ENCODE peak calls at places on chromosomes 7 and 10, in seven cellular contexts. L is neural progenitor cell, W is adrenal gland, I is GM12864, T is skeletal muscle cell, H is cardiac fibroblast, D is A673. E is an unnamed sample.

GRCh38 chr7:52715701-52716100 is 319.7 kb upstream of the POM121L12 start:
- DNase-seq in T (no peak), H (no peak), L (no peak), W (no peak), D (no peak), I (no peak), E (no peak)

GRCh38 chr7:43591551-43592180 is 8.8 kb downstream of the STK17A start:
- DNase-seq in W (no peak), H (no peak), L (no peak), I (no peak), T (no peak), D (no peak), E (no peak)

GRCh38 chr7:16710641-16711040 is 42.9 kb upstream of the TSPAN13 start:
- DNase-seq in I (no peak), D (peak; percentile 85), L (no peak), T (no peak), H (no peak), W (no peak), E (no peak)

GRCh38 chr7:150972094-150972493 is 6.0 kb downstream of the KCNH2 start:
- DNase-seq in W (peak; percentile 81), H (no peak), T (no peak), I (no peak), D (no peak), L (peak; percentile 47), E (no peak)

GRCh38 chr10:45379891-45380540 is 6.0 kb downstream of the ALOX5 start:
- DNase-seq in H (no peak), T (no peak), D (no peak), L (no peak), I (no peak), W (peak; percentile 77), E (peak; percentile 83)

GRCh38 chr7:149310113-149310836 is 48.3 kb downstream of the ZNF783 start:
- DNase-seq in W (no peak), I (peak; percentile 19), D (peak; percentile 72), T (peak; percentile 43), H (peak; percentile 85), L (no peak), E (no peak)

GRCh38 chr10:130338588-130339070 is 202.4 kb downstream of the GLRX3 start:
- DNase-seq in L (no peak), I (no peak), D (no peak), T (no peak), H (no peak), W (peak; percentile 23), E (no peak)

GRCh38 chr7:200704-201103 is 8.3 kb downstream of the FAM20C start:
- DNase-seq in H (no peak), T (no peak), I (no peak), L (no peak), W (no peak), D (no peak), E (no peak)

GRCh38 chr10:24908793-24909423 is 43.5 kb downstream of the PRTFDC1 start:
- DNase-seq in T (no peak), L (no peak), I (no peak), W (peak; percentile 78), H (peak; percentile 74), D (no peak), E (no peak)

GRCh38 chr10:110993024-110993693 is 73.8 kb downstream of the SHOC2 start:
- DNase-seq in T (peak; percentile 69), W (no peak), D (no peak), H (peak; percentile 56), L (no peak), I (no peak), E (no peak)

GRCh38 chr7:80014507-80014906 is 120.1 kb upstream of the GNAI1 start:
- DNase-seq in H (peak; percentile 59), L (peak; percentile 6), W (no peak), T (peak; percentile 33), D (peak; percentile 91), I (no peak), E (no peak)

GRCh38 chr7:128903621-128904361 is 6.7 kb downstream of the KCP start:
- DNase-seq in T (no peak), L (no peak), H (no peak), W (no peak), D (no peak), I (no peak), E (no peak)

GRCh38 chr7:100465702-100466311 is 1.7 kb upstream of the SPACDR start:
- DNase-seq in T (no peak), H (peak; percentile 89), I (no peak), L (peak; percentile 81), D (peak; percentile 82), W (peak; percentile 87), E (peak; percentile 80)

DNA sequence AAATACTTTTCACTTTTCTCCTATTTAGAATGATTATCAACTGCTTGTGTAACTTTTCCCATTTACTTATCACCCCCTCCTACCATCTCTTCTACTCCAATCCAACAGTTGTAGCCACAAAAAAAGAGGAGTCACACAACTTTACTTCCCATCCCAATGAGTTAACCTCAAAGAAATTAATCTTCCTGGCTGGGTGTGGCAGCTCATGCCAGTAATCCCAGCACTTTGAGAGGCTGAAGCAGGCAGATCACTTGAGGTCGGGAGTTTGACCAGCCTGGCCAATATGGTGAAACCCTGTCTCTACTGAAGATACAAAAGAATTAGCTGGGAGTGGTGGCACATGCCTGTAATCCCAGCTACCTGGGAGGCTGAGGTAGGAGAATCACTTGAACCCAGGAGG is 19.9 kb downstream of the SYPL1 start:
- DNase-seq in H (no peak), I (no peak), T (no peak), L (no peak), D (no peak), W (no peak), E (no peak)
- H3K4me3 ChIP-seq in H (no peak overlapping the region), I (no peak overlapping the region), T (no peak overlapping the region), L (no peak overlapping the region), D (no peak overlapping the region), W (no peak overlapping the region), E (no peak overlapping the region)

DNA sequence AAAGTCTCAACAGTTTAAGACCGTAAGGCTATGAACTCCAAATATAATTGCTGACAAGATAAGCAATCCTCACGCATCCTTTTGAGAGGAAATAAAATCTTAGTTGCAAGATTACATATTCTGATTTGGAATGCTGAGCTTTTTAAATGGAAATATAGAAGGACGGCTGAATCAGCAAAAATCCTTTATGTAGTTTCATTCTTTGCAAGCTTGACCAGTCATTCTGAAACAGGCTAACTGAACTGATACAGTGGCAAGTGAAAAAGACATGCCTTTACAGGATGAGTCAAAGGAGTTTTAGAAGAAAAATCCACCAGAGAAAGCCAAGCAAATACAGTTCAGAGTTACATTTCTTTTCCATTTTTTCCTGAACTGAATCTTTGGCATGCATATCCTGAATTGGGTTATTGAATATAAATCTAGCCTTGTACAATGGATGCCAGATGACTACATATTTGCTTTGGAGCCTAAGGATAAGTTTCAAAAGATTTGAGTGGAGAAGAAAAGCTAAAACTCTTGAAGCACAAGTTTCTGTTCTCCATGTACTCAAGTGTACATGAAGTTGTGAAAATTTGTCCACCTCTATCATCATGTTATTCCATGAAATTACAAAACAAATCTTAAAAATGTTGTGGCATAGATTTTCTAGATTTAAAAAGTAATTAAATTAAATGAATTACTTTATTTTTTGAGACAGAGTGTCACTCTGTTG is 4.4 kb downstream of the VIM start:
- DNase-seq in D (no peak), I (no peak), H (no peak), L (no peak), W (no peak), T (no peak), E (no peak)
- H3K4me3 ChIP-seq in D (peak overlapping the region; percentile 96), I (no peak overlapping the region), H (peak overlapping the region; percentile 97), L (no peak overlapping the region), W (no peak overlapping the region), T (peak overlapping the region; percentile 97), E (peak overlapping the region; percentile 93)

DNA sequence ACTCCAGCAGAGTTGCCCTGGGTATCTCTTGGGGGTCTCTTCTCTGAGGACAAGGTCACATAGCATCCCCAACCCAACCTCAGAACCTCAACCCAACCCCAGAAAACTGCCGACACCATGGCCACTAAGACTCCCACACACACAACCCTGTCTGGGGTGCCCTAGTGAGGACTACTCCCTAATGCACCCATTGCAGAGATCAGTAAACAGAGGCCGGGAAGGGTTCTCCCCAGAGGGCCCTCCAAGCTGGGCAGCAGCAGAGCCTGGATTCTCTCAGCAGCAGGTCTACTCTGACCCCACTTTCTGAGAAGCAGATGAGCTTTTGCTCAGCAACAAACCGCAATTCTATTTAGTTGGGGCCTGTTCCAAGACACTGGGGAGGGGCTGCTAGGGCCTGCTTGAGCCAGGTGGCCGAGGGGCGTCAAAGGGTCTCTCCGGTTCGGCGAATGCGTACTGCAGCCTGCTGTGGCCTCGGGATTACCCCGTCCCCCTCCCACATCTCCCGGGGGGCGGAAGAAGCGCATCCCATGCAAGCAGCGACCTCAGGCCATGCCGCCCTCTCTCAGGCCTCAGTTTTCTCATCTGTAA is 828 bp downstream of the OGDHL start:
- DNase-seq in T (no peak), H (no peak), L (peak; percentile 22), D (no peak), W (peak; percentile 46), I (no peak), E (no peak)
- H3K4me3 ChIP-seq in T (peak overlapping the region; percentile 46), H (peak overlapping the region; percentile 58), L (peak overlapping the region; percentile 92), D (peak overlapping the region; percentile 74), W (no peak overlapping the region), I (no peak overlapping the region), E (no peak overlapping the region)

GRCh38 chr7:2521341-2521745 is 1.8 kb downstream of the LFNG start:
- DNase-seq in H (no peak), T (no peak), W (no peak), L (peak; percentile 66), I (no peak), D (no peak), E (no peak)
- H3K4me3 ChIP-seq in H (peak overlapping the region; percentile 49), T (peak overlapping the region; percentile 65), W (no peak overlapping the region), L (peak overlapping the region; percentile 74), I (no peak overlapping the region), D (peak overlapping the region; percentile 59), E (peak overlapping the region; percentile 77)

GRCh38 chr10:29646960-29647431 is 12.2 kb upstream of the SVIL start:
- DNase-seq in W (peak; percentile 39), I (no peak), T (peak; percentile 87), D (peak; percentile 59), L (no peak), H (peak; percentile 76), E (no peak)
- H3K4me3 ChIP-seq in W (no peak overlapping the region), I (no peak overlapping the region), T (no peak overlapping the region), D (peak overlapping the region; percentile 1), L (no peak overlapping the region), H (no peak overlapping the region), E (no peak overlapping the region)

GRCh38 chr10:114631678-114632417 is 26.2 kb downstream of the ABLIM1 start:
- DNase-seq in L (peak; percentile 82), H (peak; percentile 29), I (no peak), D (peak; percentile 48), W (peak; percentile 76), T (no peak), E (peak; percentile 54)
- H3K4me3 ChIP-seq in L (peak overlapping the region; percentile 81), H (peak overlapping the region; percentile 44), I (peak overlapping the region; percentile 43), D (peak overlapping the region; percentile 51), W (peak overlapping the region; percentile 21), T (peak overlapping the region; percentile 53), E (peak overlapping the region; percentile 60)

DNA sequence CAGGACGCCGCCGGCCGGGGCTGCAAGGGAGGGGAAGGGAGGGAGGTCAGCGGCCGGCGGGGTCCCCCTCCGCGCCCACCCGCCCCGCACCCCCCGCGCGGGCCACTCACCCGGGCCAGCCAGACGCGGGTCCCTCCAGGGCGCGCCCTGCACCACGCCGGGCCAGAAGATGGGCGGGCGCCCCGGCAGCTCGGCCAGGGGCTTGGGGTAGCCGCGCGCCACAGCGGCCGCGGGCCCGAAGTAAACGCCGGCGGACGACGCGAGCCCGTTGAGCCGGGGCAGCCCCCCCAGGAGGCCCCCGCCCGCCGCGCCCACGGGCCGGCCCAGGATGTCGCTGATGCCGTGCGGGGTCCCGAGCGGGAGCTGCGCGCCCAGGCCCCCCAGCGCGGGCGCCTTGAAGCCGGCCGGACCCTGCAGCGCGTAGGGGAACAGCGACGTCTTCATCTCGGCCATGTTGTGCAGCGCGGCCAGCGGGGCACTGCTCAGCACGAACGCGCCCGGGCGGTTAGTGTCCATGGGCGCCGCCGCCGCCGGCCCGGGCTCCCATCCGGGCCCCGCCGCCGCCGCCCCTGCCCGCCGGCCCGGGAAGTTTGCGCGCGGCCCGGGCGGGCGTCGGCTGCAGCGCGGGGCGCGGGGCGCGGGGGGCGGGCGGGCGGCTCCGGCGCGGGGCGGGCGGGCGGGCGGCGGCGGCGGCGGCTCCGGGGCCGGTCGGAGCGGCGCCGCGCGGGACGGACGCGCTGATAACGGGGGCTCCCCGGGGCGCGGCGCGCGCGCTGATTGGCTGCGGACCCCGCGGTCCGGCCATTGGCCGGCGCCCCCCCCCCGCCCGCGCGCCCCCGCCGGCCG is at the start of gene NKX6-2:
- DNase-seq in T (no peak), L (peak; percentile 70), H (no peak), D (no peak), W (no peak), I (no peak), E (no peak)
- H3K4me3 ChIP-seq in T (no peak within 1 kb of the TSS), L (peak within 1 kb of the TSS; percentile 40), H (no peak within 1 kb of the TSS), D (no peak within 1 kb of the TSS), W (no peak within 1 kb of the TSS), I (no peak within 1 kb of the TSS), E (no peak within 1 kb of the TSS)

E was measured in lower lobe of right lung.